ENCODE peak calls at places on chromosomes 4 and X, in seven cellular contexts. F is OCI-LY7; Y is Peyer's patch; V is CD4-positive, alpha-beta T cell; I is dorsolateral prefrontal cortex; Q is H9; L is A549. G is an unnamed sample.

GRCh38 chr4:1249731-1250526 is 999 bp upstream of the CTBP1 start:
- DNase-seq in F (no peak), Y (no peak), V (no peak), I (no peak), L (no peak), Q (peak; percentile 49), G (peak; percentile 70)

GRCh38 chr4:74038161-74039064 is at the start of gene CXCL3:
- DNase-seq in Q (peak; percentile 76), Y (peak; percentile 18), V (no peak), F (no peak), I (peak; percentile 56), L (peak; percentile 72), G (peak; percentile 86)

GRCh38 chr4:135670548-135670947 is 1469.0 kb upstream of the PABPC4L start:
- DNase-seq in V (no peak), L (no peak), F (no peak), Y (no peak), I (no peak), Q (no peak), G (no peak)

GRCh38 chr4:13700196-13701140 is 72.9 kb upstream of the BOD1L1 start:
- DNase-seq in V (no peak), I (no peak), F (no peak), Y (no peak), L (peak; percentile 33), Q (no peak), G (no peak)

GRCh38 chr4:47933798-47934197 is 19.4 kb upstream of the NFXL1 start:
- DNase-seq in F (peak; percentile 64), Y (no peak), I (no peak), L (peak; percentile 28), Q (no peak), V (no peak), G (no peak)

GRCh38 chr4:76197001-76197743 is 16.5 kb downstream of the SCARB2 start:
- DNase-seq in I (no peak), Q (no peak), F (no peak), Y (no peak), V (no peak), L (no peak), G (no peak)

GRCh38 chr4:55611358-55612059 is 19.5 kb upstream of the PDCL2 start:
- DNase-seq in I (no peak), Y (no peak), Q (no peak), F (no peak), L (no peak), V (no peak), G (no peak)

GRCh38 chr4:85790582-85790981 is 315.6 kb downstream of the ARHGAP24 start:
- DNase-seq in L (no peak), F (no peak), Y (no peak), V (no peak), Q (no peak), I (no peak), G (no peak)

GRCh38 chrX:68757331-68757730 is 71.5 kb upstream of the EFNB1 start:
- DNase-seq in V (no peak), Y (no peak), L (no peak), I (no peak), Q (no peak), F (no peak), G (no peak)

GRCh38 chrX:22628275-22628674 is 355.6 kb downstream of the CBLL2 start:
- DNase-seq in I (no peak), Q (no peak), L (no peak), Y (no peak), V (no peak), F (no peak), G (no peak)

GRCh38 chrX:21840199-21840557 is 761 bp downstream of the MBTPS2 start:
- DNase-seq in Q (no peak), L (no peak), F (peak; percentile 24), Y (no peak), I (no peak), V (no peak), G (no peak)

GRCh38 chrX:133796282-133796681 is 189.1 kb downstream of the GPC3 start:
- DNase-seq in V (no peak), L (no peak), I (no peak), Y (no peak), F (no peak), Q (no peak), G (no peak)

GRCh38 chrX:133792198-133792953 is 193.0 kb downstream of the GPC3 start:
- DNase-seq in F (peak; percentile 54), Y (peak; percentile 33), I (peak; percentile 60), L (peak; percentile 68), V (peak; percentile 27), Q (peak; percentile 80), G (peak; percentile 31)

DNA sequence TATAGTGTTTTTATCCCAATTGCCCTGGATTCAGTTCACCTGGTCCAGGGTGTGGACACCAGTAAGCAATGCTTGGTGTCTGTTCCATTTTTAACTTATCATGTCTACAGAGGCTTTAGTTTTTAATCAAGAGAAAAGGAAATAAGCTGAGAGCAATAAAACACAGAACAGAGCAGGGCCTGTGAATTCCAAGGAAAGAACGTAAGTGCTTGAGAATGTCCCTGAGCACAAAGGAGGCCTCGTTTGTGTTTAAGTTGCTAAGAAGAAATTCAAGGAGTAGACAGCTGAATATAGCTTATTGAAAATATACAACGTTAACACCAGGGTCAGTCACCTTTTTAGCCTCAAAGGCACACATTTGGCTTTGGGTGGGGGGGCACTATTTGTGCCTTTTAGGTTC is 191.2 kb downstream of the GPC3 start:
- DNase-seq in Q (no peak), V (no peak), L (no peak), F (no peak), Y (no peak), I (no peak), G (no peak)
- H3K27ac ChIP-seq in Q (no peak overlapping the region), V (no peak overlapping the region), L (no peak overlapping the region), F (no peak overlapping the region), Y (no peak overlapping the region), I (no peak overlapping the region), G (no peak overlapping the region)

DNA sequence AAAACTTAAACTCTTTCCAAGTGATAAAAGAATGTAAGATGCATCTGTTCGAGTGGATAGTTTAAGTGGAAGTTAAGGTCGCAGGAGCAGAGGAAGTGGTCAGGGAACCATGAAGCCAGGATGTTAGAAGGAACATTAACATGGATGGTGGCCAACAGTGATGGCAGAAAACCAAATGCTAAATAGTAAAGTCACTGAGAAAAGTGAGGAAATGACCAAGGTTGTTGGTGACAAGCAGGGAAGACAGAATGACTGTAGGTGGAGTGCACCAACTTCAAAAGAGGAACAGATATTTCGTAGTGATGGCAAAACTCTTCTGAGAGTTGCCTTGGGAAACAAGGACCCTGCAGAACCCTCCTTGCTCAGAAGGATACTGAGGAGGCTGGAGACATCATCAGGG is 226.2 kb downstream of the PALLD start:
- DNase-seq in Q (no peak), V (no peak), F (no peak), Y (no peak), I (no peak), L (no peak), G (no peak)
- H3K27ac ChIP-seq in Q (no peak overlapping the region), V (no peak overlapping the region), F (no peak overlapping the region), Y (no peak overlapping the region), I (no peak overlapping the region), L (no peak overlapping the region), G (peak overlapping the region; percentile 49)

GRCh38 chr4:8182858-8183725 is 16.0 kb upstream of the SH3TC1 start:
- DNase-seq in F (no peak), L (peak; percentile 85), V (no peak), Y (no peak), Q (no peak), I (no peak), G (peak; percentile 64)
- H3K27ac ChIP-seq in F (no peak overlapping the region), L (peak overlapping the region; percentile 87), V (no peak overlapping the region), Y (no peak overlapping the region), Q (no peak overlapping the region), I (no peak overlapping the region), G (no peak overlapping the region)

DNA sequence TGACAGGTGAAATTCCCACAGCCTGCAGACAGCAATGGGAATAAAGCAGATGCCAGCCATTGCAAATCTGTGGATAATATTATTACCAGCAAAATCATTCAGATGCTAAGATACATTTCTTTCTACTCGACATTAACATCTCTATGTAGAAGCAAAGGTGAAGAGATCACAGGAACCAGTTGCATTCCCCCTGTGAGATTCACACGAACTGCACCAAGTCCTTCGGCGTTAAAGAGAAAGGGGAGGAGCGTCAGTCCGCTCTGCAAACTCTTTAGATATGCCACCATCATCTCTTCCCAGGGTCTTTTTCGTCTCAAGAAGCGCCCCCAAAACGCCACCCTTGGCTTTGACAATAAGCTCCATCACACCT is 1.9 kb downstream of the NEUROG2 start:
- DNase-seq in V (no peak), I (no peak), F (no peak), Q (peak; percentile 56), L (no peak), Y (no peak), G (no peak)
- H3K27ac ChIP-seq in V (no peak overlapping the region), I (no peak overlapping the region), F (no peak overlapping the region), Q (no peak overlapping the region), L (no peak overlapping the region), Y (no peak overlapping the region), G (no peak overlapping the region)

GRCh38 chr4:140266958-140267568 is 106.4 kb upstream of the SCOC start:
- DNase-seq in V (no peak), L (no peak), Q (no peak), Y (no peak), F (no peak), I (no peak), G (no peak)

GRCh38 chr4:140268441-140268840 is 105.0 kb upstream of the SCOC start:
- DNase-seq in Q (no peak), V (no peak), L (no peak), Y (no peak), I (no peak), F (no peak), G (no peak)

GRCh38 chr4:140271553-140271952 is 101.9 kb upstream of the SCOC start:
- DNase-seq in V (no peak), Q (no peak), I (no peak), Y (no peak), F (no peak), L (no peak), G (no peak)

GRCh38 chr4:140267576-140267975 is 105.9 kb upstream of the SCOC start:
- DNase-seq in F (no peak), L (no peak), I (no peak), Y (no peak), V (no peak), Q (peak; percentile 52), G (no peak)

DNA sequence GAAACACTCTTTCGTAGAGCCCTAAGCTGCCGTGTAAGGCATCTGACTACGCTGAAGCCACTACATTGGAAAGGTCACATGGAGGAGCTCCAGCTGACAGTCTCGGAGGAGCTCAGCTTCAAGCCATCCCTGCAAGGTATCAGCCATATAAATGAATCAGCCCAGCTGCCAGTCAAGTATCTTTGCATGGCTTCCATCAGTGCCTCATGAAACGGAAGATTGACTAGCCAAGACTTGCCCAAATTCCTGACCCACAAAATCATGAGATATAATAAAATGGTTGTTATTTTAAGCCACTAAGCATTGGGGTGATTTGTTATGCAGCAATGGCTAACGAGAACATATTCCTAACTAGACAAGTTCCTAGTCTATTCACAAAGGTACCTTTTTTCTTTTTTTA is 104.1 kb upstream of the SCOC start:
- DNase-seq in Q (no peak), Y (no peak), I (no peak), V (no peak), L (no peak), F (no peak), G (no peak)
- H3K27ac ChIP-seq in Q (no peak overlapping the region), Y (no peak overlapping the region), I (no peak overlapping the region), V (no peak overlapping the region), L (no peak overlapping the region), F (no peak overlapping the region), G (no peak overlapping the region)

GRCh38 chr4:71062436-71062835 is 69.0 kb downstream of the DCK start:
- DNase-seq in Y (no peak), V (no peak), I (no peak), F (no peak), L (no peak), Q (no peak), G (no peak)
- H3K27ac ChIP-seq in Y (no peak overlapping the region), V (no peak overlapping the region), I (no peak overlapping the region), F (no peak overlapping the region), L (no peak overlapping the region), Q (no peak overlapping the region), G (no peak overlapping the region)

G was measured in tibial artery.